ENCODE peak calls at places on chromosomes 12 and 14, in ten cellular contexts. J is NB4; K is stimulated activated naive B cell treated with anti-CD40 and anti-IgM and Interleukin-4, amounts not matched to agents 10 μg/mL and 1 μg/mL and 100 μg/mL, for 72 hours; F is lower leg skin; Y is T follicular helper cell; I is NCI-H1436; Q is tibial nerve; P is dorsolateral prefrontal cortex; E is cerebellum; A is skeletal muscle cell. X is an unnamed sample.

GRCh38 chr12:130973109-130973508 is 19.4 kb downstream of the ADGRD1 start:
- DNase-seq in J (peak; percentile 37), E (no peak), K (no peak), Y (no peak), F (peak; percentile 37), A (no peak), P (no peak), I (no peak), Q (no peak), X (no peak)

GRCh38 chr12:120376416-120376815 is 7.5 kb upstream of the MSI1 start:
- DNase-seq in Q (no peak), K (no peak), P (no peak), Y (no peak), J (no peak), F (no peak), A (no peak), E (no peak), I (no peak), X (no peak)

GRCh38 chr12:115375188-115375991 is 691.4 kb upstream of the TBX3 start:
- DNase-seq in A (peak; percentile 48), Y (no peak), Q (no peak), J (peak; percentile 39), K (no peak), E (no peak), P (no peak), I (no peak), F (no peak), X (peak; percentile 35)

GRCh38 chr12:2108975-2109671 is 56.3 kb downstream of the CACNA1C start:
- DNase-seq in J (no peak), K (no peak), F (no peak), Y (no peak), P (no peak), A (no peak), I (no peak), Q (no peak), E (no peak), X (no peak)

GRCh38 chr14:30211326-30211725 is 283.7 kb upstream of the PRKD1 start:
- DNase-seq in E (no peak), A (no peak), F (no peak), Y (no peak), P (no peak), I (no peak), J (no peak), Q (no peak), K (no peak), X (no peak)

GRCh38 chr12:3129301-3130052 is 52.3 kb downstream of the TSPAN9 start:
- DNase-seq in A (peak; percentile 79), E (no peak), F (no peak), Q (no peak), J (peak; percentile 94), P (no peak), I (no peak), K (peak; percentile 44), Y (no peak), X (peak; percentile 34)

GRCh38 chr14:104676694-104677505 is 12.5 kb upstream of the INF2 start:
- DNase-seq in Y (no peak), J (peak; percentile 30), Q (no peak), E (no peak), F (no peak), K (peak; percentile 55), I (no peak), P (no peak), A (no peak), X (no peak)

GRCh38 chr12:19856389-19856788 is 417.1 kb downstream of the AEBP2 start:
- DNase-seq in E (no peak), I (no peak), Q (no peak), P (no peak), F (no peak), Y (no peak), A (no peak), K (no peak), J (no peak), X (no peak)

GRCh38 chr12:107351716-107352115 is 258.4 kb upstream of the CRY1 start:
- DNase-seq in E (no peak), A (no peak), Q (no peak), F (no peak), J (no peak), Y (no peak), P (no peak), I (no peak), K (no peak), X (no peak)

GRCh38 chr12:42129595-42130204 is 15.0 kb downstream of the GXYLT1 start:
- DNase-seq in E (peak; percentile 57), Y (no peak), A (no peak), Q (peak; percentile 81), I (peak; percentile 27), K (no peak), P (no peak), J (peak; percentile 68), F (no peak), X (peak; percentile 36)

GRCh38 chr12:120453977-120454376 is 7.7 kb downstream of the GATC start:
- DNase-seq in K (no peak), P (no peak), F (no peak), E (peak; percentile 19), Q (no peak), Y (no peak), A (no peak), I (no peak), J (peak; percentile 67), X (no peak)

GRCh38 chr12:32159925-32160324 is 53.3 kb downstream of the BICD1 start:
- DNase-seq in Y (no peak), F (no peak), Q (no peak), E (no peak), A (peak; percentile 31), K (no peak), I (no peak), J (no peak), P (no peak), X (no peak)

GRCh38 chr14:102862154-102862772 is 60.2 kb upstream of the AMN start:
- DNase-seq in A (no peak), E (no peak), J (no peak), F (peak; percentile 15), P (no peak), Y (no peak), Q (no peak), I (no peak), K (no peak), X (no peak)

GRCh38 chr12:121582583-121583333 is 1.9 kb upstream of the KDM2B start:
- DNase-seq in E (no peak), K (no peak), Y (no peak), A (no peak), I (no peak), F (no peak), P (no peak), Q (no peak), J (peak; percentile 34), X (peak; percentile 49)

GRCh38 chr12:112170376-112170775 is 45.0 kb downstream of the TRAFD1 start:
- DNase-seq in I (no peak), E (no peak), F (no peak), Q (peak; percentile 43), P (no peak), Y (no peak), A (no peak), K (no peak), J (peak; percentile 67), X (peak; percentile 2)

GRCh38 chr12:113248842-113249435 is 27.7 kb downstream of the TPCN1 start:
- DNase-seq in J (no peak), P (no peak), I (no peak), Y (no peak), F (no peak), E (no peak), K (no peak), Q (no peak), A (no peak), X (no peak)

GRCh38 chr12:102879144-102879763 is 37.8 kb downstream of the PAH start:
- DNase-seq in Q (peak; percentile 69), J (peak; percentile 77), Y (no peak), E (peak; percentile 2), A (no peak), I (peak; percentile 84), P (peak; percentile 60), K (peak; percentile 5), F (no peak), X (peak; percentile 36)

GRCh38 chr12:78864483-78865296 is at the start of gene SYT1:
- DNase-seq in K (peak; percentile 1), F (peak; percentile 87), A (peak; percentile 51), J (no peak), I (peak; percentile 91), P (peak; percentile 70), Q (peak; percentile 22), Y (no peak), E (peak; percentile 95), X (peak; percentile 79)

GRCh38 chr14:32203928-32204357 is 874 bp upstream of the RNU6-8 start:
- DNase-seq in Y (no peak), I (peak; percentile 0), A (no peak), Q (no peak), P (no peak), E (peak; percentile 28), F (no peak), K (peak; percentile 4), J (peak; percentile 20), X (no peak)

GRCh38 chr14:73295198-73295796 is 58.0 kb downstream of the PAPLN start:
- DNase-seq in I (peak; percentile 32), A (no peak), Y (no peak), E (peak; percentile 60), F (no peak), Q (peak; percentile 55), K (no peak), J (peak; percentile 59), P (no peak), X (no peak)

GRCh38 chr12:29640589-29641345 is 143.0 kb downstream of the TMTC1 start:
- DNase-seq in I (no peak), Q (peak; percentile 12), E (no peak), Y (no peak), P (no peak), F (no peak), A (peak; percentile 59), J (no peak), K (no peak), X (peak; percentile 13)

GRCh38 chr14:72699852-72700257 is 194.0 kb downstream of the DPF3 start:
- DNase-seq in J (peak; percentile 86), P (no peak), I (no peak), A (peak; percentile 73), Q (peak; percentile 24), Y (no peak), K (no peak), E (no peak), F (no peak), X (peak; percentile 47)

GRCh38 chr14:34781242-34781641 is 66.8 kb upstream of the CFL2 start:
- DNase-seq in Q (no peak), F (no peak), J (peak; percentile 11), P (no peak), Y (no peak), A (peak; percentile 68), K (no peak), E (no peak), I (no peak), X (peak; percentile 94)

GRCh38 chr12:108021129-108021528 is 108.0 kb upstream of the WSCD2 start:
- DNase-seq in Q (no peak), I (no peak), A (no peak), P (no peak), K (no peak), J (no peak), E (no peak), Y (no peak), F (peak; percentile 37), X (no peak)

GRCh38 chr14:40362856-40363255 is 930.6 kb upstream of the FBXO33 start:
- DNase-seq in Y (no peak), I (no peak), Q (no peak), A (no peak), F (no peak), J (no peak), P (no peak), E (no peak), K (no peak), X (no peak)

GRCh38 chr14:73784065-73784987 is 67.3 kb upstream of the PTGR2 start:
- DNase-seq in P (no peak), K (no peak), F (no peak), Y (no peak), A (no peak), E (no peak), I (no peak), Q (no peak), J (peak; percentile 87), X (no peak)

GRCh38 chr12:81206425-81206824 is 128.5 kb downstream of the ACSS3 start:
- DNase-seq in F (no peak), I (peak; percentile 48), K (no peak), P (no peak), Q (no peak), J (no peak), A (no peak), Y (no peak), E (no peak), X (no peak)

GRCh38 chr12:71125515-71125914 is 32.3 kb downstream of the TSPAN8 start:
- DNase-seq in P (no peak), Q (no peak), A (no peak), F (no peak), I (no peak), E (no peak), K (no peak), J (no peak), Y (no peak), X (no peak)

X was measured in HS-5.